ENCODE peak calls at places on chromosomes 1 and 21, in eight cellular contexts. One of them, this sample, is unnamed.

GRCh38 chr21:21188513-21189188 is 190.4 kb downstream of the NCAM2 start:
- DNase-seq in spleen: no peak
- DNase-seq in K562: no peak
- DNase-seq in sigmoid colon: no peak
- DNase-seq in GM12878: no peak
- DNase-seq in upper lobe of left lung: no peak
- DNase-seq in stomach: no peak
- DNase-seq in breast epithelium: no peak
- DNase-seq in this sample: no peak

GRCh38 chr1:40107290-40107959 is 10.4 kb upstream of the PPT1 start:
- DNase-seq in spleen: no peak
- DNase-seq in stomach: no peak
- DNase-seq in K562: no peak
- DNase-seq in sigmoid colon: no peak
- DNase-seq in upper lobe of left lung: peak; percentile 56
- DNase-seq in breast epithelium: no peak
- DNase-seq in GM12878: no peak
- DNase-seq in this sample: no peak

GRCh38 chr1:2468041-2468472 is 8.0 kb upstream of the PLCH2 start:
- DNase-seq in K562: peak; percentile 77
- DNase-seq in spleen: no peak
- DNase-seq in upper lobe of left lung: no peak
- DNase-seq in breast epithelium: no peak
- DNase-seq in GM12878: no peak
- DNase-seq in sigmoid colon: no peak
- DNase-seq in stomach: no peak
- DNase-seq in this sample: no peak

GRCh38 chr1:33178836-33179439 is 2.9 kb downstream of the TRIM62 start:
- DNase-seq in GM12878: no peak
- DNase-seq in sigmoid colon: no peak
- DNase-seq in upper lobe of left lung: no peak
- DNase-seq in breast epithelium: no peak
- DNase-seq in spleen: no peak
- DNase-seq in stomach: no peak
- DNase-seq in K562: no peak
- DNase-seq in this sample: no peak

GRCh38 chr1:233033366-233033765 is 83.0 kb downstream of the NTPCR start:
- DNase-seq in sigmoid colon: no peak
- DNase-seq in upper lobe of left lung: no peak
- DNase-seq in K562: no peak
- DNase-seq in breast epithelium: no peak
- DNase-seq in stomach: no peak
- DNase-seq in GM12878: no peak
- DNase-seq in spleen: no peak
- DNase-seq in this sample: no peak

GRCh38 chr1:150562384-150563339 is 13.5 kb downstream of the ADAMTSL4 start:
- DNase-seq in K562: no peak
- DNase-seq in GM12878: peak; percentile 97
- DNase-seq in sigmoid colon: peak; percentile 73
- DNase-seq in spleen: peak; percentile 92
- DNase-seq in upper lobe of left lung: peak; percentile 77
- DNase-seq in stomach: peak; percentile 51
- DNase-seq in breast epithelium: no peak
- DNase-seq in this sample: peak; percentile 84

GRCh38 chr1:41333146-41333784 is 28.0 kb upstream of the FOXO6 start:
- DNase-seq in K562: peak; percentile 67
- DNase-seq in breast epithelium: no peak
- DNase-seq in sigmoid colon: no peak
- DNase-seq in GM12878: no peak
- DNase-seq in spleen: no peak
- DNase-seq in upper lobe of left lung: no peak
- DNase-seq in stomach: no peak
- DNase-seq in this sample: no peak

GRCh38 chr1:11749203-11749689 is 12.7 kb upstream of the C1orf167 start:
- DNase-seq in breast epithelium: no peak
- DNase-seq in sigmoid colon: no peak
- DNase-seq in GM12878: no peak
- DNase-seq in upper lobe of left lung: peak; percentile 81
- DNase-seq in spleen: peak; percentile 92
- DNase-seq in stomach: peak; percentile 55
- DNase-seq in K562: peak; percentile 94
- DNase-seq in this sample: peak; percentile 47

GRCh38 chr1:181077576-181078242 is 10.8 kb upstream of the IER5 start:
- DNase-seq in GM12878: no peak
- DNase-seq in upper lobe of left lung: no peak
- DNase-seq in sigmoid colon: no peak
- DNase-seq in stomach: no peak
- DNase-seq in K562: no peak
- DNase-seq in spleen: no peak
- DNase-seq in breast epithelium: no peak
- DNase-seq in this sample: no peak

GRCh38 chr1:205950826-205951549 is 7.7 kb upstream of the SLC26A9 start:
- DNase-seq in K562: no peak
- DNase-seq in breast epithelium: no peak
- DNase-seq in upper lobe of left lung: no peak
- DNase-seq in sigmoid colon: no peak
- DNase-seq in stomach: no peak
- DNase-seq in GM12878: no peak
- DNase-seq in spleen: no peak
- DNase-seq in this sample: no peak

GRCh38 chr1:234610061-234610581 is at the start of gene IRF2BP2:
- DNase-seq in K562: peak; percentile 97
- DNase-seq in upper lobe of left lung: peak; percentile 86
- DNase-seq in sigmoid colon: peak; percentile 93
- DNase-seq in stomach: peak; percentile 85
- DNase-seq in spleen: peak; percentile 96
- DNase-seq in GM12878: no peak
- DNase-seq in breast epithelium: peak; percentile 81
- DNase-seq in this sample: peak; percentile 86

GRCh38 chr1:205248793-205249601 is 21.3 kb downstream of the TMCC2 start:
- DNase-seq in sigmoid colon: peak; percentile 92
- DNase-seq in K562: peak; percentile 71
- DNase-seq in GM12878: no peak
- DNase-seq in stomach: peak; percentile 77
- DNase-seq in breast epithelium: peak; percentile 62
- DNase-seq in upper lobe of left lung: peak; percentile 56
- DNase-seq in spleen: peak; percentile 74
- DNase-seq in this sample: peak; percentile 73

GRCh38 chr1:152410599-152410998 is 3.5 kb downstream of the CRNN start:
- DNase-seq in GM12878: no peak
- DNase-seq in breast epithelium: no peak
- DNase-seq in sigmoid colon: no peak
- DNase-seq in K562: no peak
- DNase-seq in spleen: no peak
- DNase-seq in upper lobe of left lung: peak; percentile 52
- DNase-seq in stomach: no peak
- DNase-seq in this sample: no peak

GRCh38 chr1:22586356-22587130 is 23.3 kb downstream of the EPHA8 start:
- DNase-seq in K562: no peak
- DNase-seq in sigmoid colon: no peak
- DNase-seq in upper lobe of left lung: no peak
- DNase-seq in GM12878: no peak
- DNase-seq in stomach: no peak
- DNase-seq in spleen: no peak
- DNase-seq in breast epithelium: no peak
- DNase-seq in this sample: no peak

GRCh38 chr1:27713139-27713725 is 12.5 kb upstream of the FAM76A start:
- DNase-seq in GM12878: no peak
- DNase-seq in stomach: no peak
- DNase-seq in sigmoid colon: no peak
- DNase-seq in breast epithelium: no peak
- DNase-seq in upper lobe of left lung: no peak
- DNase-seq in spleen: no peak
- DNase-seq in K562: no peak
- DNase-seq in this sample: no peak

DNA sequence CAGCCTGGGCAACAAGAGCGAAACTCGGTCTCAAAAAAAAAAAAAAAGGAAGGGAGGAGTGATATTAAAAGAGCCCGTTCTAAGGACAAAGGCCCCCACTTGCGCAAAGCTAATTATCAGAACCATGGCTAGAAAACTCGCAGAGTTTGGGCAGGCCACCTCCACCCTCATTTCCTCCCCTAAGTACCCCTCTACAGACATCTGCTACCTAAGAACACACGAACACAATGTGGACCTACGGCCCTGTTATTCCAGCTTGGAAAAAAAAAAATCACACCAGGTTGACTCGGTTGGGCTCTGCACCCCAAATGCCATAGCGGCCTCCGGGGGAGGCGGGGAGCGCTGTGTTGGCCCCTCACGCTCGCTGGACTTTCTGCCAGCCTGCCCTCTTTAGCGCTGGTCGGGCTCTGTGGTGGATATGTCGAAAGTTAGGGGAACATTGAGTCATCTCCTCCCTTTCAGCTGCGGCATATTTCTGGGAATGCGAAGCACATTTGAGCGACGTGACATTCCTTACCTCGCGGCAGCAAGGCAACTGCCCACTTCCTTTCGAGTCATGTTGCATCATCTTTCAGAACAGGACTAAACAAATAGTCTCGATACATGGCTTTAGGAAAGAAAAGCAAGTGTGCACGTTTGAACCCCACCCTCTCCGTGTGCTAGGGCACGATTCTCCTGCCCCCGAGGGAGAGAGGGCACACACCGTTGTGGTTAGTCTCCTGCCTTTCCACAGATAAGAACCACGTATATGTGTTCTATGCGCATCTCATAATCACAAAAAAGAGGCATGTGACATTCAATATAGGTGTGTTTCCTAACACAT is 106.1 kb upstream of the SLC45A1 start:
- DNase-seq in K562: no peak
- DNase-seq in stomach: peak; percentile 37
- DNase-seq in spleen: no peak
- DNase-seq in upper lobe of left lung: peak; percentile 88
- DNase-seq in GM12878: no peak
- DNase-seq in sigmoid colon: peak; percentile 73
- DNase-seq in breast epithelium: no peak
- DNase-seq in this sample: peak; percentile 26
- TF ChIP-seq POLR2A in K562: no peak
- TF ChIP-seq POLR2A in stomach: no peak
- TF ChIP-seq POLR2A in spleen: no peak
- TF ChIP-seq POLR2A in upper lobe of left lung: peak; percentile 31
- TF ChIP-seq POLR2A in GM12878: no peak
- TF ChIP-seq POLR2A in sigmoid colon: no peak
- TF ChIP-seq POLR2A in breast epithelium: no peak
- TF ChIP-seq POLR2A in this sample: no peak

DNA sequence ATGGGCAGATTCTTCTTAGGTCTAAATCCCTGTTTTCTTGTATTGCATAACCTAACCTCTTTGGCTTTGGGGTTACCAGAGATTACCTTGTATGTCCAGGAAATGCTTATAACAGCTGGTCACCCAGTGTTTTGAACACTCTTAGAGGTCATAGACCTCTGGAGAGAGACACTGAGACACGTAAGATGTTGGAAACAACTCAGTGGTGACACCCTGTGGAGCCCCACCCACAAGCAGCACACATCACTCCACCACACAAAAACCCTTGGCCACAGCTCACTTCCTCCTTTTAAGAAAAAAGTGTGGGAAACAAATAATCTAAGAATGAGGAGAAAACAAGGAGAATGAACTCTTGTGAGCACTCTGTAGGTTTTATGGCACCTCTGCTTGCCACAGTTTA is 26.3 kb upstream of the CYP4B1 start:
- DNase-seq in K562: peak; percentile 4
- DNase-seq in upper lobe of left lung: no peak
- DNase-seq in breast epithelium: no peak
- DNase-seq in sigmoid colon: no peak
- DNase-seq in spleen: no peak
- DNase-seq in stomach: no peak
- DNase-seq in GM12878: no peak
- DNase-seq in this sample: no peak
- H3K9me3 ChIP-seq in K562: no peaks in the 10 kb centered on the region
- H3K9me3 ChIP-seq in upper lobe of left lung: peaks cover 38% of the 10 kb centered on the region
- H3K9me3 ChIP-seq in breast epithelium: peaks cover 11% of the 10 kb centered on the region
- H3K9me3 ChIP-seq in sigmoid colon: peaks cover 10% of the 10 kb centered on the region
- H3K9me3 ChIP-seq in spleen: peaks cover 67% of the 10 kb centered on the region
- H3K9me3 ChIP-seq in stomach: peaks cover 42% of the 10 kb centered on the region
- H3K9me3 ChIP-seq in GM12878: peaks cover 6% of the 10 kb centered on the region
- H3K9me3 ChIP-seq in this sample: peaks cover 26% of the 10 kb centered on the region

GRCh38 chr1:153946622-153947246 is at the start of gene DENND4B:
- DNase-seq in breast epithelium: peak; percentile 73
- DNase-seq in spleen: peak; percentile 96
- DNase-seq in upper lobe of left lung: peak; percentile 90
- DNase-seq in GM12878: no peak
- DNase-seq in sigmoid colon: peak; percentile 93
- DNase-seq in stomach: peak; percentile 84
- DNase-seq in K562: peak; percentile 95
- DNase-seq in this sample: peak; percentile 86
- TF ChIP-seq POLR2AphosphoS5 in breast epithelium: peak; percentile 19
- TF ChIP-seq POLR2AphosphoS5 in spleen: peak; percentile 89
- TF ChIP-seq POLR2AphosphoS5 in upper lobe of left lung: peak; percentile 51
- TF ChIP-seq POLR2AphosphoS5 in GM12878: no peak
- TF ChIP-seq POLR2AphosphoS5 in sigmoid colon: peak; percentile 8
- TF ChIP-seq POLR2AphosphoS5 in stomach: peak; percentile 37
- TF ChIP-seq POLR2AphosphoS5 in K562: peak; percentile 67
- TF ChIP-seq POLR2AphosphoS5 in this sample: peak; percentile 23

GRCh38 chr1:182347019-182347418 is 44.6 kb downstream of the GLUL start:
- DNase-seq in sigmoid colon: no peak
- DNase-seq in stomach: no peak
- DNase-seq in GM12878: no peak
- DNase-seq in spleen: no peak
- DNase-seq in K562: no peak
- DNase-seq in breast epithelium: no peak
- DNase-seq in upper lobe of left lung: no peak
- DNase-seq in this sample: no peak

GRCh38 chr1:182350839-182351238 is 40.8 kb downstream of the GLUL start:
- DNase-seq in upper lobe of left lung: no peak
- DNase-seq in GM12878: no peak
- DNase-seq in spleen: no peak
- DNase-seq in breast epithelium: no peak
- DNase-seq in sigmoid colon: peak; percentile 80
- DNase-seq in K562: no peak
- DNase-seq in stomach: no peak
- DNase-seq in this sample: no peak

GRCh38 chr1:182355718-182356098 is 35.9 kb downstream of the GLUL start:
- DNase-seq in upper lobe of left lung: no peak
- DNase-seq in GM12878: no peak
- DNase-seq in sigmoid colon: no peak
- DNase-seq in stomach: no peak
- DNase-seq in spleen: no peak
- DNase-seq in K562: no peak
- DNase-seq in breast epithelium: no peak
- DNase-seq in this sample: no peak

GRCh38 chr1:182348916-182349747 is 42.5 kb downstream of the GLUL start:
- DNase-seq in stomach: no peak
- DNase-seq in GM12878: no peak
- DNase-seq in upper lobe of left lung: no peak
- DNase-seq in breast epithelium: no peak
- DNase-seq in sigmoid colon: peak; percentile 69
- DNase-seq in spleen: no peak
- DNase-seq in K562: no peak
- DNase-seq in this sample: no peak

DNA sequence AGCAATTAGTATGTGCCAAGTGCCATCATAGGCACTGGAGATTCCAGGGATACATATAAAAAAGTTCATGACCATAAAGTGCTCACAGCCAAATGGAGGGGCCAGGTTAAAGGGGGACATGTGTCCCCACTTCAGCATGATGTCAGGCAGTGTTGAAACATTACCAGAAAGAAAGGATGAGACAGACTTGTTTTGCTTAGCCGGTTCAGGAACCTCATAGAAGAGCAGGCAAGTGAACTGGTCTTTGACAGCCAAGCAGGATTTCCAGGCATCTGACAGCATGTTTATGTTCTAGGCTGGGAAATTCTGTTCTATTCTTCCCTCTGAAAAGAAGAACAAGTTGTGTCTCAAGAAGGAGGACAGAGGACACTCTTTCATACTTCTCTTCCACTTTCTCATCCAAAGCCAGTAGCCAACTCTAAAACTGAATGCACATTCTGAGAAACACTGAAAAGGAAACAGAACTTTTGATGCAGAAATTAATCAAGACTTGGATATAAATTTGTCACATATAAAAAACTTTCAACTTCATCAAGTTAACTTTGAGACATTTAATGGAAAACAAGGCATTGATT is 39.7 kb downstream of the GLUL start:
- DNase-seq in upper lobe of left lung: no peak
- DNase-seq in breast epithelium: no peak
- DNase-seq in K562: no peak
- DNase-seq in GM12878: no peak
- DNase-seq in sigmoid colon: no peak
- DNase-seq in stomach: no peak
- DNase-seq in spleen: no peak
- DNase-seq in this sample: no peak
- TF ChIP-seq POLR2A in upper lobe of left lung: no peak
- TF ChIP-seq POLR2A in breast epithelium: no peak
- TF ChIP-seq POLR2A in K562: no peak
- TF ChIP-seq POLR2A in GM12878: no peak
- TF ChIP-seq POLR2A in sigmoid colon: no peak
- TF ChIP-seq POLR2A in stomach: no peak
- TF ChIP-seq POLR2A in spleen: no peak
- TF ChIP-seq POLR2A in this sample: no peak